ENCODE peak calls at places on chromosomes 13 and 19, in five cellular contexts. J is fibroblast of lung, M is left lung, A is neural progenitor cell, G is AG04450. S is an unnamed sample.

GRCh38 chr13:73676550-73677040 is 457.6 kb downstream of the KLF12 start:
- DNase-seq in J (no peak), M (no peak), A (no peak), G (no peak), S (no peak)

GRCh38 chr19:3054972-3055740 is 7.1 kb downstream of the TLE5 start:
- DNase-seq in J (peak), M (no peak), A (no peak), G (no peak), S (peak)

GRCh38 chr13:36131215-36131930 is at the start of gene DCLK1:
- DNase-seq in J (peak), M (peak), A (peak), G (no peak), S (peak)

GRCh38 chr19:41595258-41595889 is 19.4 kb downstream of the CEACAM21 start:
- DNase-seq in J (peak), M (no peak), A (peak), G (peak), S (peak)

GRCh38 chr19:16200038-16200775 is 2.5 kb downstream of the AP1M1 start:
- DNase-seq in J (no peak), M (no peak), A (no peak), G (no peak), S (peak)

GRCh38 chr13:77896977-77897376 is 21.7 kb downstream of the EDNRB start:
- DNase-seq in J (no peak), M (no peak), A (no peak), G (no peak), S (no peak)

GRCh38 chr13:30618186-30618937 is 642 bp downstream of the USPL1 start:
- DNase-seq in J (peak), M (peak), A (peak), G (no peak), S (peak)

GRCh38 chr19:16233836-16234551 is 36.3 kb downstream of the AP1M1 start:
- DNase-seq in J (peak), M (no peak), A (no peak), G (no peak), S (no peak)

GRCh38 chr19:41869374-41869955 is 7.6 kb upstream of the CD79A start:
- DNase-seq in J (no peak), M (no peak), A (no peak), G (no peak), S (no peak)

GRCh38 chr13:109818136-109818535 is 31.8 kb upstream of the IRS2 start:
- DNase-seq in J (no peak), M (no peak), A (no peak), G (no peak), S (no peak)

GRCh38 chr13:109166807-109167206 is 537.4 kb downstream of the MYO16 start:
- DNase-seq in J (no peak), M (no peak), A (no peak), G (no peak), S (no peak)

GRCh38 chr13:97018029-97018819 is 23.9 kb upstream of the OXGR1 start:
- DNase-seq in J (peak), M (no peak), A (peak), G (peak), S (peak)

GRCh38 chr13:112250788-112251445 is 125.2 kb upstream of the SPACA7 start:
- DNase-seq in J (no peak), M (no peak), A (no peak), G (no peak), S (no peak)

GRCh38 chr19:51803965-51804364 is 9.0 kb downstream of the FPR3 start:
- DNase-seq in J (no peak), M (no peak), A (no peak), G (no peak), S (no peak)

GRCh38 chr19:29259153-29259552 is 46.2 kb upstream of the UQCRFS1 start:
- DNase-seq in J (no peak), M (no peak), A (peak), G (no peak), S (peak)

GRCh38 chr13:97499181-97499580 is 65.2 kb downstream of the RAP2A start:
- DNase-seq in J (no peak), M (no peak), A (no peak), G (no peak), S (no peak)

GRCh38 chr13:102530751-102531150 is 66.0 kb upstream of the TPP2 start:
- DNase-seq in J (no peak), M (no peak), A (no peak), G (no peak), S (no peak)

GRCh38 chr13:75876371-75877050 is 240.4 kb downstream of the LMO7 start:
- DNase-seq in J (peak), M (no peak), A (peak), G (peak), S (peak)

GRCh38 chr19:36417752-36418286 is 625 bp downstream of the ZFP82 start:
- DNase-seq in J (no peak), M (no peak), A (peak), G (no peak), S (no peak)

DNA sequence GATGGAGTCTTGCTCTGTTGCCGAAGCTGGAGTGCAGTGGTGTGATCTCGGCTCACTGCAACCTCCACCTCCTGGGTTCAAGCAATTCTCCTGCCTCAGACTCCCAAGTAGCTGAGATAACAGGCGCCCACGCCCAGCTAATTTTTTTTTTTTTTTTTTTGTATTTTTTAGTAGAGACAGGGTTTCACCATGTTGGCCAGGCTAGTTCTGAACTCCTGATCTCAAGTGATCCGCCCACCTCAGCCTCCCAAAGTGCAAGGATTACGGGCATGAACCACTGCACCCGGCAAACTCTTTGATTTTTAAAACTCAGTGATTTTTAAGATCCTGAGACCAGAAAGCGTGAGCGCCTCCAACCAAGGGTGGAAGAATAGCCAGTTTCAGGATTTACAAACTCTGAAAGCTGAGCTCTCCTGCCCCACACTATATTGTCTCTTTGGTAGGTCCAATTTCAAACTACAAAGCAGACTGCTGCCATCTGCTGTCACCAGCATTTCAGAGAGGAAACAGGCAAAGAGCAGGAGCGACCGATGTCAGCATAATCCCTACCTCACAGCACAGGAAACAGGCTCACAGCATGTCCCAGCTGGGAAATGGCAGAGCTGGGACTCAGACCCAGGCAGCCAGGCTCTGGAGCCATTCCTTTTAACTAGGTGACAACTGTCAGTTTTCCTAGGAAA is 9.2 kb downstream of the NOSIP start:
- DNase-seq in J (no peak), M (no peak), A (peak), G (no peak), S (no peak)
- TF ChIP-seq CTCF in J (no peak), M (no peak), A (peak), G (no peak), S (no peak)

DNA sequence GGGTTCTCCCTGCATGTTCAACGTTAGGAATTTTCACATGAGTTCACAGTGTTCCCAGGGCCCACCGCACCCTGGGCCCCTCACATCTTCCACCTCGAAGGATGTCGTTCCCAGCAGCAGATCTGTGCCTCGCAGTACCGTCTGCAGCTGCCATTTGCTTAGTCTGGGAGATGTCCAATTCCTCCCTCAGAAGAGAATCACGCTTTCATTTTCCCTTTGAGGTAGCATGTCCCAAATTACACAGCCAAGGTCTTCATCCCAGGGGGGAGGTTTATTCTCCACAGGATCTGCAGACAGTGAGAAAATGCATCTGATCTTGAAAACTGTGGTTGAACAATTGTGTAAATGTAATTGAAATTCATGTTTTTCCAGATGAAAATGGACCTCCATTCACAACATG is 150.2 kb downstream of the DCT start:
- DNase-seq in J (peak), M (peak), A (no peak), G (no peak), S (peak)
- H3K4me3 ChIP-seq in J (no peak), M (no peak), A (no peak), G (no peak), S (no peak)

GRCh38 chr19:20367811-20368294 is 197.7 kb downstream of the ZNF737 start:
- DNase-seq in J (no peak), M (no peak), A (peak), G (no peak), S (no peak)
- TF ChIP-seq CTCF in J (no peak), M (no peak), A (peak), G (no peak), S (no peak)

DNA sequence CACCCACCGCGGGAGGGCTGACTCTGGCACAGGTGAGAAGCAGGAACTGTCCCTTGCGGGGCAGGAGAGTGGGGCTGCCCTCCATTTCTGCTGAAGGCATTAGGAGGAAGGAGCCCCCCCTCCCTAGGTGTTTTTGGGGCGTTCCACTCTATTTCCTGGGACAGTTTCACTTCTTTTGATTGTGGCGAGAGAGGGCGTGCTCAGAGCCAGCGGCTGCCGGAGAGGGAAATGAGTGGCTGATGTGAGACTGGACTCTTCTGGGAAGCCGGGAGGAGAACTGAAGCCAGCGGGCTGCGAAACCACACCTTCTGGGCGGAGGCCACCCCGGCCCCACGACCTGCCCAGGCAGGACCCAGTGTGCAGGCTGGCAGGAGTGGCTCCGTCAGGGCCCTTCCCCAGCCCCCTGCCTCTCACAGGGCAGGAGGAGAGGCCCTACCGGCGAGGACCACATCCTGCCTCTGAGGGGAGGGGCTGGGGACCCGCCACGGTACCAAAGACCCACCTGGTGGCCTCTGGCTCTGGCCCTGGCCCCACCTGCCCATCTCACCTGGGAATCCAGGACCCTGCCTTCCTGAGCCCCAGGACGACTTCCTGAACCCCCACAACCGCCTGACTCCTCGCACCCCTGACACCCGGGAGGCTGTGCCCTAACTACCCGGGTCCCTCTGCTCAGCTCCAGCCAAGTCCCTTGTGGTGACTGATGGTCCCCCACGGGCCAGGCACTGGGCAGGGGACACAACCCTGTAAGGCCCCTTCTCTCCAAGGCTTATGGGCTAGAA is 25.9 kb downstream of the MPND start:
- DNase-seq in J (peak), M (peak), A (peak), G (no peak), S (no peak)
- H3K4me3 ChIP-seq in J (no peak), M (peak), A (no peak), G (no peak), S (no peak)

GRCh38 chr19:48798937-48799336 is 11.9 kb downstream of the BCAT2 start:
- DNase-seq in J (peak), M (peak), A (peak), G (no peak), S (peak)

GRCh38 chr19:48796468-48797083 is 14.3 kb downstream of the BCAT2 start:
- DNase-seq in J (no peak), M (no peak), A (no peak), G (no peak), S (no peak)

GRCh38 chr19:48795855-48796142 is 15.0 kb downstream of the BCAT2 start:
- DNase-seq in J (no peak), M (no peak), A (no peak), G (no peak), S (no peak)

GRCh38 chr19:48795055-48795854 is 15.6 kb downstream of the BCAT2 start:
- DNase-seq in J (peak), M (peak), A (peak), G (peak), S (peak)

DNA sequence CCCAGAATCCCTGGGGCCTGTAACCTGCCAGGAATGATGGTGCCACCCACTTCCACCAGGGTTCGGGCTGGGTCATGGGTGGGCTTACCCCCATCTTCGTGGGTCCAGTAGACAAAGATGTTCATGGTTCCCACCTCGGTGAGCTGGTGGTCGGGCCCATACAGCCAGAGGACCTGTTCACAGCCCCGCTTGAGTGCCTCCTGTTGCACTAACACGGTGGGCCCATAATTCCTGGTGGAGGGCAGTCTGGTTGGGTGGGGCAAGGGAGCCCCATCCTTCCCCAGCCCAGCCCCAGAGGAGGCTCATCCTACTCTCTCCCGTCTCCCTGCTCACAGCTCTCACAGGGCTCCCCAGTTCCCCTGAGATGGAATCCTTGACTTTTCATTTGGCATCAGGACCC is 13.7 kb downstream of the BCAT2 start:
- DNase-seq in J (no peak), M (no peak), A (no peak), G (no peak), S (no peak)
- TF ChIP-seq CTCF in J (no peak), M (no peak), A (no peak), G (no peak), S (no peak)

GRCh38 chr19:46218160-46218559 is 11.4 kb upstream of the IGFL1 start:
- DNase-seq in J (peak), M (no peak), A (peak), G (no peak), S (peak)
- H3K4me3 ChIP-seq in J (no peak), M (no peak), A (no peak), G (no peak), S (no peak)

GRCh38 chr19:56671613-56671994 is at the start of gene ZNF835:
- DNase-seq in J (peak), M (peak), A (no peak), G (no peak), S (peak)
- TF ChIP-seq CTCF in J (no peak), M (peak), A (no peak), G (no peak), S (no peak)

GRCh38 chr19:13840751-13841338 is 36.1 kb upstream of the NANOS3 start:
- DNase-seq in J (no peak), M (no peak), A (no peak), G (no peak), S (no peak)
- H3K4me3 ChIP-seq in J (peak), M (peak), A (no peak), G (peak), S (peak)

DNA sequence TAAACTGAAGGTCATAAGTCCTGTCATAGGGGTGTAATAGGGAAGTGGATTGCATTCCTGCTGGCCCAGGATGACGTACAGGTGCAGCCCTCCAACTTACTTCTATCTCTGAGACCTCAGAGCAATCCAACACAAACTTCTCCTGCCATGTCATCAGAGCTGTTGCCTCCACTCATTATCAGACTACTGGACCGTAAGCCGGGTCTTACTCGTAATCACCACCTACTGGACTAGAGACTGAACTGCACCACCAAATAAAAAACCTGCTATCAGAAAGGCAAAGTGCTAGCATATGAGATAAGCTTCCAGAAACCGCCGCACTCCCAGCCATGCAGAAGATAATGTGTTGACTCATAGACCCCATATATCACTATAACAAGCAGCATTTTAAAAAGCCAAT is 102.1 kb downstream of the SLITRK1 start:
- DNase-seq in J (peak), M (no peak), A (peak), G (no peak), S (peak)
- TF ChIP-seq CTCF in J (peak), M (no peak), A (peak), G (peak), S (peak)

DNA sequence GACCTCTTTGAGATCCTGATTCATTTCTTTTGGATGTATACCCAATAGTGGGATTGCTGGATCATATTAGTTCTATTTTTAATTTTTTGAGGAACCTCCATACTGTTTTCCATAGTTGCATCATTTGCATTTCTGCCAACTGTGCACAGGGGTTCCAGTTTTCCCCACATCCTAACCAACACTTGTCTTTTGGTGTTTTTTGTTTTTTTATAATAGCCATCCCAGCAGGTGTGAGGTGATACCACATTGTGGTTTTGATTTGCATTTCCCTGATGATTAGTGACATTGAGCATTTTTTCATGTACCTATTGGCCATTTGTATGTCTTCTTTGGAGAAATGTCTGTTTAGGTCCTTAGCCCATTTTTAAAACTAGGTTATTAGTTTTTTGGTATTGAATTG is 18.8 kb upstream of the GPR183 start:
- DNase-seq in J (no peak), M (no peak), A (no peak), G (no peak), S (no peak)
- H3K4me3 ChIP-seq in J (no peak), M (no peak), A (no peak), G (no peak), S (no peak)

S was measured in choroid plexus epithelial cell.